ENCODE peak calls at places on chromosomes 4 and X, in nine cellular contexts. C is NCI-H1092 treated with DMSO at 0.1 percent for 48 hours; A is activated CD8-positive, alpha-beta memory T cell treated with anti-CD3 and anti-CD28 coated beads, Interleukin-2, amount 50 U/mL, for 48 hours; Q is spleen; L is fibroblast of lung; S is Calu3; U is DMS153; Z is B cell; J is tibial artery. V is an unnamed sample.

GRCh38 chrX:69022430-69022829 is 142.8 kb downstream of the PJA1 start:
- DNase-seq in C (no peak), A (no peak), Q (no peak), L (no peak), S (no peak), U (no peak), Z (no peak), J (no peak), V (no peak)

GRCh38 chrX:65769564-65770292 is 102.3 kb downstream of the MSN start:
- DNase-seq in C (no peak), A (no peak), Q (no peak), L (no peak), S (no peak), U (no peak), Z (no peak), J (no peak), V (no peak)

GRCh38 chr4:40630335-40631021 is 814 bp upstream of the RBM47 start:
- DNase-seq in C (no peak), A (peak; percentile 53), Q (peak; percentile 90), L (no peak), S (peak; percentile 65), U (no peak), Z (peak; percentile 58), J (peak; percentile 44), V (no peak)

GRCh38 chr4:169952236-169953088 is 73.7 kb downstream of the MFAP3L start:
- DNase-seq in C (no peak), A (no peak), Q (no peak), L (no peak), S (no peak), U (no peak), Z (no peak), J (no peak), V (no peak)

GRCh38 chr4:127616898-127617297 is 15.9 kb upstream of the INTU start:
- DNase-seq in C (no peak), A (no peak), Q (no peak), L (no peak), S (no peak), U (no peak), Z (no peak), J (no peak), V (peak; percentile 26)

GRCh38 chr4:77177196-77177595 is 20.2 kb downstream of the CCNG2 start:
- DNase-seq in C (no peak), A (no peak), Q (no peak), L (peak; percentile 48), S (no peak), U (no peak), Z (no peak), J (no peak), V (peak; percentile 96)

GRCh38 chr4:139144161-139144859 is 32.7 kb downstream of the ELF2 start:
- DNase-seq in C (no peak), A (no peak), Q (peak; percentile 82), L (peak; percentile 42), S (peak; percentile 13), U (no peak), Z (no peak), J (peak; percentile 73), V (peak; percentile 49)

GRCh38 chr4:115970859-115971258 is 857.4 kb upstream of the NDST4 start:
- DNase-seq in C (no peak), A (no peak), Q (no peak), L (no peak), S (no peak), U (no peak), Z (no peak), J (no peak), V (no peak)

GRCh38 chrX:120262781-120263719 is 12.4 kb downstream of the ZBTB33 start:
- DNase-seq in C (peak; percentile 51), A (no peak), Q (no peak), L (no peak), S (no peak), U (peak; percentile 8), Z (no peak), J (no peak), V (no peak)

GRCh38 chrX:79592259-79592658 is 225.1 kb upstream of the ITM2A start:
- DNase-seq in C (no peak), A (no peak), Q (no peak), L (no peak), S (no peak), U (no peak), Z (no peak), J (no peak), V (no peak)